ENCODE peak calls at places on chromosome 16, in six cellular contexts. Q, A, I, U, M and L are unnamed samples.
A peak's percentile ranks its signal among the peaks of the same experiment; 100 is the strongest.

GRCh38 chr16:83002351-83003334 is 375.9 kb downstream of the CDH13 start:
- DNase-seq in Q (no peak), A (no peak), U (peak; percentile 88), M (no peak), I (no peak), L (no peak)

GRCh38 chr16:1105888-1106620 is 10.0 kb upstream of the C1QTNF8 start:
- DNase-seq in I (peak; percentile 40), U (peak; percentile 57), A (peak; percentile 94), M (peak; percentile 60), Q (peak; percentile 84), L (peak; percentile 58)

GRCh38 chr16:8581923-8582580 is 8.3 kb downstream of the TMEM114 start:
- DNase-seq in U (no peak), A (no peak), M (no peak), I (peak; percentile 52), Q (no peak), L (no peak)

GRCh38 chr16:4675864-4676786 is 17.2 kb upstream of the NUDT16L1 start:
- DNase-seq in Q (no peak), M (no peak), U (no peak), I (peak; percentile 73), A (no peak), L (peak; percentile 55)

GRCh38 chr16:20940864-20941634 is 40.5 kb downstream of the LYRM1 start:
- DNase-seq in I (peak; percentile 61), Q (no peak), A (no peak), U (no peak), M (no peak), L (peak; percentile 20)

GRCh38 chr16:27317738-27318398 is 4.1 kb downstream of the IL4R start:
- DNase-seq in M (no peak), A (no peak), Q (no peak), U (no peak), I (no peak), L (no peak)

GRCh38 chr16:70576431-70577255 is 53.0 kb downstream of the SF3B3 start:
- DNase-seq in M (no peak), Q (no peak), A (no peak), U (peak; percentile 85), I (peak; percentile 40), L (peak; percentile 75)

GRCh38 chr16:66271074-66272060 is 95.1 kb upstream of the CDH5 start:
- DNase-seq in Q (peak; percentile 15), A (no peak), I (no peak), M (no peak), U (no peak), L (no peak)

GRCh38 chr16:69107311-69107962 is 2.0 kb downstream of the HAS3 start:
- DNase-seq in U (peak; percentile 22), I (no peak), A (no peak), Q (peak; percentile 10), M (no peak), L (peak; percentile 54)

GRCh38 chr16:8887952-8888560 is 5.9 kb downstream of the LITAFD start:
- DNase-seq in I (no peak), A (no peak), U (no peak), Q (no peak), M (peak; percentile 74), L (no peak)

GRCh38 chr16:53022374-53022773 is 30.3 kb downstream of the CHD9NB start:
- DNase-seq in M (peak; percentile 5), Q (peak; percentile 32), A (peak; percentile 69), I (peak; percentile 21), U (peak; percentile 53), L (peak; percentile 46)

GRCh38 chr16:74521691-74522090 is 85.2 kb downstream of the GLG1 start:
- DNase-seq in A (no peak), Q (no peak), I (no peak), U (no peak), M (peak; percentile 46), L (no peak)

GRCh38 chr16:1295465-1295864 is 14.0 kb upstream of the UBE2I start:
- DNase-seq in U (no peak), I (no peak), A (no peak), M (no peak), Q (no peak), L (no peak)

GRCh38 chr16:2508722-2509400 is 4.9 kb upstream of the ATP6V0C start:
- DNase-seq in M (no peak), U (no peak), I (no peak), Q (no peak), A (no peak), L (no peak)

GRCh38 chr16:5938607-5939006 is 841.0 kb upstream of the EEF2KMT start:
- DNase-seq in A (no peak), U (no peak), I (no peak), M (no peak), Q (no peak), L (no peak)

GRCh38 chr16:6335072-6335471 is 997.6 kb upstream of the RBFOX1 start:
- DNase-seq in M (no peak), Q (peak; percentile 2), I (no peak), A (peak; percentile 4), U (no peak), L (no peak)

GRCh38 chr16:77172964-77173363 is 18.0 kb upstream of the MON1B start:
- DNase-seq in A (no peak), I (no peak), M (no peak), Q (no peak), U (peak; percentile 85), L (no peak)

GRCh38 chr16:84482951-84483881 is 21.2 kb downstream of the MEAK7 start:
- DNase-seq in A (no peak), M (no peak), Q (no peak), I (no peak), U (no peak), L (no peak)

GRCh38 chr16:64638804-64639203 is 483.1 kb downstream of the CDH11 start:
- DNase-seq in U (no peak), M (no peak), I (no peak), A (no peak), Q (no peak), L (no peak)

GRCh38 chr16:8627456-8627855 is 6.0 kb downstream of the METTL22 start:
- DNase-seq in U (no peak), A (no peak), Q (no peak), I (no peak), M (no peak), L (no peak)

GRCh38 chr16:2820836-2821482 is 3.9 kb downstream of the PRSS21 start:
- DNase-seq in I (no peak), M (no peak), U (no peak), A (no peak), Q (no peak), L (no peak)

DNA sequence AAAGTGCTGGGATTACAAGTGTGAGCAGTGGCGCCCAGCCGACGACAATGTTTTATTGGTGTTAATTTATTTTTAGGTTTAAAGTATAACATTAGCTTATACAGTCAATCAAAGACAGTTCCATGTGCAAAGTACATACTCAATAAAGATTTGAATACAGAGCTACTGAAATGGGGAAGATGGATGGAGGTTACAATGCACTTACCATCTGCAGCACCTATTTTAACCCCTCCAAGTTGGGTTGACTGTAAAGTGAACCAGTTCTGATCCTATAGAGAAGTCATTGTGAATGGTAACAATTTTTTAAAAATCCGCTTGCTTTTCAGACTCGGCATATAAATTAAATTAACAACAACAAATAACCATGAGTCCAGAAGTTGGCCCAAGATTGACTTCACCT is 679 bp upstream of the PSKH1 start:
- DNase-seq in Q (no peak), A (no peak), I (no peak), M (no peak), U (no peak), L (no peak)
- H3K27ac ChIP-seq in Q (peak overlapping the region; percentile 7), A (peak overlapping the region; percentile 59), I (peak overlapping the region; percentile 52), M (peak overlapping the region; percentile 64), U (no peak overlapping the region), L (no peak overlapping the region)

GRCh38 chr16:81720973-81721907 is 57.9 kb upstream of the PLCG2 start:
- DNase-seq in U (no peak), A (no peak), I (peak; percentile 33), Q (no peak), M (no peak), L (no peak)

GRCh38 chr16:81717662-81718189 is 61.4 kb upstream of the PLCG2 start:
- DNase-seq in Q (no peak), A (no peak), I (no peak), U (peak; percentile 70), M (no peak), L (no peak)

GRCh38 chr16:81718637-81719036 is 60.5 kb upstream of the PLCG2 start:
- DNase-seq in Q (no peak), U (no peak), I (peak; percentile 45), M (no peak), A (no peak), L (no peak)

GRCh38 chr16:81723098-81723723 is 55.9 kb upstream of the PLCG2 start:
- DNase-seq in M (no peak), Q (peak; percentile 38), I (peak; percentile 55), U (peak; percentile 85), A (peak; percentile 89), L (peak; percentile 90)

DNA sequence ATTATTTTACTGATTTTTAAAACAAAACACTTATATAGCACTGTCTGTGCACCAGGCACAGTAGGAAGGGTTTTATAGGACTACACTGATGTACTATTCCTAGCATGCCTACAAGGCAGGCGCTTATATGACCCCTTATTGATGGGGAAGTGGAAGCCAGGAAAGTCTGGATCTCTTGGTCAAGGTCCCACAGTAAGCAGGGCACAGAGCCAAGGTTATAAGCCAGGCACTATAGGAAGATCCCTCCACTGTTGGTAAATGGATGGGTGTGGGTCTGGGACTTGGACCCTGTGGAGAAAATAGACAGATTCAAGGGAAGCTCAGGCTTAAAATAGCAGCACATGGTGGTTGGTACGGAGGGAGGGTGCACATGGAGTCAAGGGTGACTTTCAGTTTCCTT is 59.1 kb upstream of the PLCG2 start:
- DNase-seq in M (no peak), Q (no peak), I (no peak), A (no peak), U (no peak), L (no peak)
- H3K27ac ChIP-seq in M (no peak overlapping the region), Q (no peak overlapping the region), I (no peak overlapping the region), A (peak overlapping the region; percentile 75), U (no peak overlapping the region), L (no peak overlapping the region)

GRCh38 chr16:89472711-89473075 is 17.7 kb downstream of the ANKRD11 start:
- DNase-seq in I (no peak), Q (no peak), U (no peak), A (no peak), M (no peak), L (peak; percentile 92)

GRCh38 chr16:89467382-89467781 is 23.0 kb downstream of the ANKRD11 start:
- DNase-seq in Q (no peak), A (no peak), M (no peak), U (no peak), I (no peak), L (no peak)

GRCh38 chr16:89473136-89473712 is 17.1 kb downstream of the ANKRD11 start:
- DNase-seq in U (no peak), M (no peak), I (no peak), Q (no peak), A (no peak), L (no peak)

GRCh38 chr16:89473791-89474414 is 16.5 kb downstream of the ANKRD11 start:
- DNase-seq in U (no peak), I (peak; percentile 20), Q (peak; percentile 52), M (no peak), A (no peak), L (peak; percentile 64)

GRCh38 chr16:89471225-89471624 is 19.1 kb downstream of the ANKRD11 start:
- DNase-seq in A (no peak), Q (peak; percentile 32), U (no peak), I (no peak), M (no peak), L (no peak)
- H3K27ac ChIP-seq in A (no peak overlapping the region), Q (peak overlapping the region; percentile 41), U (no peak overlapping the region), I (no peak overlapping the region), M (no peak overlapping the region), L (no peak overlapping the region)

DNA sequence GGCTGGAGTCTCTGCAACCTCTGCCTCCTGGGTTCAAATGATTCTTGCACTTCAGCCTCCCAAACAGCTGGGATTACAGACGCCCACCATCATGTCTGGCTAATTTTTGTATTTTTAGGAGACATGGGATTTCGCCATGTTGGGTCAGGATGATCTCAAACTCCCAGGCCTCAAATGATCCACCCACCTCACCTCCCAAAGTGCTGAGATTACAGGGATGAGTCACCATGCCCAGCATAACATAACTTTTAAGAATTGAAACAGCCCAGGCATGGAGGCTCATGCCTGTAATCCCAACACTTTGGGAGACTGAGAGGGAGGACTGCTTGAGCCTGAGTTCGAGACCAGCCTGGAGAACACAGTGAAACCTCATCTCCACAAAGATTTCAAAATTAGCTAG is 2.5 kb downstream of the RSL1D1 start:
- DNase-seq in M (no peak), Q (no peak), U (no peak), A (no peak), I (no peak), L (no peak)
- H3K27ac ChIP-seq in M (no peak overlapping the region), Q (no peak overlapping the region), U (no peak overlapping the region), A (no peak overlapping the region), I (no peak overlapping the region), L (peak overlapping the region; percentile 42)